ENCODE peak calls at places on chromosomes 12 and 14, in eight cellular contexts. R is NCI-H774, I is fibroblast of lung, O is NCI-H524, U is right atrium auricular region, N is SW 1271, V is upper lobe of right lung, M is gastrocnemius medialis. S is an unnamed sample.

GRCh38 chr14:54881761-54882401 is 20.7 kb downstream of the GCH1 start:
- DNase-seq in R (no peak), I (no peak), O (no peak), U (no peak), N (no peak), V (no peak), M (no peak), S (no peak)

GRCh38 chr12:100401660-100402059 is 44.8 kb downstream of the SLC17A8 start:
- DNase-seq in R (no peak), I (peak), O (no peak), U (no peak), N (no peak), V (no peak), M (no peak), S (no peak)

GRCh38 chr12:75892779-75893408 is 138.7 kb downstream of the PHLDA1 start:
- DNase-seq in R (no peak), I (peak), O (no peak), U (no peak), N (no peak), V (no peak), M (no peak), S (no peak)

GRCh38 chr12:108838194-108839010 is 19.0 kb downstream of the SSH1 start:
- DNase-seq in R (peak), I (peak), O (no peak), U (peak), N (peak), V (peak), M (peak), S (peak)

GRCh38 chr14:90114554-90114953 is 52.8 kb downstream of the KCNK13 start:
- DNase-seq in R (no peak), I (no peak), O (no peak), U (no peak), N (no peak), V (no peak), M (no peak), S (no peak)

GRCh38 chr12:97800561-97800960 is 338.0 kb downstream of the RMST start:
- DNase-seq in R (no peak), I (no peak), O (no peak), U (no peak), N (no peak), V (no peak), M (no peak), S (no peak)

GRCh38 chr14:52267501-52268190 is at the start of gene PTGDR:
- DNase-seq in R (no peak), I (peak), O (no peak), U (no peak), N (no peak), V (peak), M (no peak), S (no peak)

GRCh38 chr14:76287063-76287462 is 88.9 kb upstream of the ESRRB start:
- DNase-seq in R (no peak), I (no peak), O (no peak), U (no peak), N (no peak), V (no peak), M (no peak), S (no peak)

GRCh38 chr14:66038214-66038977 is 447.8 kb upstream of the CCDC196 start:
- DNase-seq in R (no peak), I (peak), O (no peak), U (peak), N (no peak), V (no peak), M (no peak), S (no peak)

GRCh38 chr14:102504302-102504950 is 5.2 kb downstream of the ANKRD9 start:
- DNase-seq in R (no peak), I (no peak), O (no peak), U (no peak), N (no peak), V (peak), M (peak), S (no peak)

GRCh38 chr14:35895256-35895655 is 69.1 kb downstream of the BRMS1L start:
- DNase-seq in R (no peak), I (no peak), O (no peak), U (no peak), N (no peak), V (no peak), M (no peak), S (no peak)

GRCh38 chr12:33752854-33753253 is 269.4 kb upstream of the ALG10 start:
- DNase-seq in R (no peak), I (no peak), O (peak), U (no peak), N (no peak), V (no peak), M (no peak), S (no peak)

GRCh38 chr14:89032086-89032649 is 207.7 kb downstream of the TTC8 start:
- DNase-seq in R (no peak), I (no peak), O (no peak), U (no peak), N (no peak), V (no peak), M (no peak), S (no peak)

GRCh38 chr12:14410841-14411569 is 45.5 kb downstream of the ATF7IP start:
- DNase-seq in R (no peak), I (peak), O (no peak), U (no peak), N (no peak), V (no peak), M (no peak), S (no peak)

S was measured in GM18507.